ENCODE peak calls at places on chromosomes 12 and 14, in eight cellular contexts. V, O, H, C, I, L, P and F are unnamed samples.

GRCh38 chr12:70150230-70150629 is 93.0 kb upstream of the CNOT2 start:
- DNase-seq in V (no peak), O (no peak), H (no peak), C (no peak), I (no peak), L (no peak), P (no peak), F (no peak)

GRCh38 chr12:33192226-33192625 is 247.4 kb downstream of the SYT10 start:
- DNase-seq in V (no peak), O (no peak), H (no peak), C (no peak), I (no peak), L (no peak), P (no peak), F (no peak)

GRCh38 chr12:58310368-58310767 is 369.0 kb downstream of the ATP23 start:
- DNase-seq in V (peak; percentile 78), O (no peak), H (no peak), C (peak; percentile 75), I (no peak), L (no peak), P (no peak), F (no peak)

GRCh38 chr12:79688376-79689040 is 2.3 kb downstream of the PAWR start:
- DNase-seq in V (no peak), O (no peak), H (no peak), C (no peak), I (no peak), L (no peak), P (no peak), F (no peak)

GRCh38 chr12:24599737-24600136 is 349.2 kb downstream of the BCAT1 start:
- DNase-seq in V (no peak), O (no peak), H (no peak), C (no peak), I (no peak), L (no peak), P (no peak), F (no peak)

GRCh38 chr12:89225401-89225800 is 126.9 kb downstream of the DUSP6 start:
- DNase-seq in V (peak; percentile 78), O (no peak), H (peak; percentile 78), C (peak; percentile 75), I (no peak), L (peak; percentile 71), P (no peak), F (no peak)

GRCh38 chr12:113684053-113684907 is 212.6 kb upstream of the LHX5 start:
- DNase-seq in V (peak; percentile 33), O (peak; percentile 61), H (no peak), C (peak; percentile 9), I (no peak), L (no peak), P (no peak), F (no peak)

GRCh38 chr12:14399871-14400270 is 34.4 kb downstream of the ATF7IP start:
- DNase-seq in V (peak; percentile 63), O (no peak), H (no peak), C (peak; percentile 82), I (no peak), L (no peak), P (no peak), F (no peak)

GRCh38 chr12:32397703-32398102 is 1.7 kb upstream of the FGD4 start:
- DNase-seq in V (no peak), O (no peak), H (no peak), C (no peak), I (no peak), L (no peak), P (no peak), F (no peak)

GRCh38 chr12:122406701-122407154 is 15.7 kb downstream of the CLIP1 start:
- DNase-seq in V (peak; percentile 78), O (no peak), H (no peak), C (no peak), I (no peak), L (no peak), P (no peak), F (no peak)

GRCh38 chr14:85590784-85591183 is 60.8 kb downstream of the FLRT2 start:
- DNase-seq in V (peak; percentile 55), O (no peak), H (no peak), C (peak; percentile 76), I (no peak), L (no peak), P (no peak), F (no peak)

GRCh38 chr14:37091651-37092050 is 80.8 kb downstream of the SLC25A21 start:
- DNase-seq in V (peak; percentile 23), O (no peak), H (no peak), C (peak; percentile 40), I (no peak), L (no peak), P (no peak), F (no peak)

GRCh38 chr12:53098982-53099651 is 1.6 kb downstream of the IGFBP6 start:
- DNase-seq in V (peak; percentile 95), O (peak; percentile 90), H (peak; percentile 87), C (peak; percentile 93), I (peak; percentile 91), L (peak; percentile 96), P (peak; percentile 67), F (peak; percentile 90)

GRCh38 chr12:53096761-53097160 is 706 bp upstream of the IGFBP6 start:
- DNase-seq in V (no peak), O (no peak), H (no peak), C (no peak), I (no peak), L (no peak), P (no peak), F (peak; percentile 19)

GRCh38 chr12:53097564-53098353 is at the start of gene IGFBP6:
- DNase-seq in V (peak; percentile 34), O (peak; percentile 91), H (peak; percentile 54), C (peak; percentile 34), I (peak; percentile 74), L (peak; percentile 93), P (no peak), F (peak; percentile 62)

GRCh38 chr12:53097207-53097563 is 282 bp upstream of the IGFBP6 start:
- DNase-seq in V (peak; percentile 35), O (peak; percentile 63), H (no peak), C (peak; percentile 39), I (peak; percentile 60), L (no peak), P (no peak), F (no peak)

GRCh38 chr12:53098354-53098981 is 1.0 kb downstream of the IGFBP6 start:
- DNase-seq in V (peak; percentile 82), O (no peak), H (peak; percentile 35), C (peak; percentile 71), I (no peak), L (no peak), P (no peak), F (peak; percentile 34)
- H3K4me1 ChIP-seq in V (peaks cover 32% of the 10 kb centered on the region), O (peaks cover 21% of the 10 kb centered on the region), H (peaks cover 45% of the 10 kb centered on the region), C (peaks cover 31% of the 10 kb centered on the region), I (peaks cover 31% of the 10 kb centered on the region), L (peaks cover 61% of the 10 kb centered on the region), P (peaks cover 23% of the 10 kb centered on the region), F (peaks cover 18% of the 10 kb centered on the region)

GRCh38 chr12:47835831-47836155 is 16.1 kb upstream of the HDAC7 start:
- DNase-seq in V (no peak), O (no peak), H (no peak), C (no peak), I (no peak), L (peak; percentile 4), P (no peak), F (no peak)

GRCh38 chr12:47835017-47835830 is 15.5 kb upstream of the HDAC7 start:
- DNase-seq in V (no peak), O (no peak), H (no peak), C (no peak), I (no peak), L (peak; percentile 62), P (no peak), F (no peak)

GRCh38 chr12:47832263-47832933 is 12.7 kb upstream of the HDAC7 start:
- DNase-seq in V (no peak), O (no peak), H (peak; percentile 66), C (no peak), I (no peak), L (peak; percentile 79), P (no peak), F (no peak)

GRCh38 chr12:47833591-47834012 is 13.9 kb upstream of the HDAC7 start:
- DNase-seq in V (no peak), O (no peak), H (no peak), C (no peak), I (no peak), L (peak; percentile 74), P (no peak), F (no peak)

DNA sequence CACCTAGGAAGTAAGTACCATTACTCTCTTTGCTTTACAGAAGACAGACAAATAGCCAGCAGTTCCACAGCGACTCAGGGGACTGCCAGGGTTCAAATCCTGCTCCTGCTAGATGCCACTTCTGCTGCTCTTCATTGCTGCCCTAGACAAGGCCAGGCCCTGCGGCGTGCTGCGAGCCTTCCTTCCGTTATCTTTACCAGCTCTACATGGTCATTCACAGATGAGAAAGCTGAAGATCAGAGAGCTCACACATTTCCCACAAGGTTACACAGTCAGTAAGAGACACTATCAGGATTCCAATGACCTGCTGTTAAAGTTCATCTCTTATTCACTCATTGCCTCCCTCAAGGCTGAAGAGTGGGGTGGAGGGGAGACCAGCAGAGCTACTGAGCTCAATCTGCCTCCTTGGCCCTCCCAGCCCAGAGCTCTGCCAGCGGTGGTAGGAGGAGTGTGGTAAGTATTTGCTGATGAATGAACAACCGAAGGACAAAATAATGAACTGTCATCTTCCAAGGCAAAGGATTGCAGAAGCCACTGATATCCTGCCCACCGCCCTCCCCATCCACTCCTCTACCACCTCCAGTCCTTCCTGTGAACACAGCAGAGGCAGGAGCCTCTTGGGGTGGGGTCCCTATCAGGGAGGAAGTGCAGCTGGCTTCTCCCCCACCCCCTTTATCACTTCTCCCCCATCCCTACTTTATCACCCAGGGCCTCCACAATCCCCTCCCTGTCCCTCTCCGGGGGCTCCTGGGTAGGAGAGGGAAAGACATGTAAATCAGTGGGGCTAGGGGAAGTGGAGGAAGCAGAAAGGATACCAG is 14.7 kb upstream of the HDAC7 start:
- DNase-seq in V (no peak), O (no peak), H (no peak), C (no peak), I (no peak), L (peak; percentile 72), P (no peak), F (no peak)
- H3K4me1 ChIP-seq in V (peaks cover 9% of the 10 kb centered on the region), O (peaks cover 3% of the 10 kb centered on the region), H (peaks cover 80% of the 10 kb centered on the region), C (no peaks in the 10 kb centered on the region), I (peaks cover 13% of the 10 kb centered on the region), L (peaks cover 83% of the 10 kb centered on the region), P (peaks cover 1% of the 10 kb centered on the region), F (peaks cover 2% of the 10 kb centered on the region)

DNA sequence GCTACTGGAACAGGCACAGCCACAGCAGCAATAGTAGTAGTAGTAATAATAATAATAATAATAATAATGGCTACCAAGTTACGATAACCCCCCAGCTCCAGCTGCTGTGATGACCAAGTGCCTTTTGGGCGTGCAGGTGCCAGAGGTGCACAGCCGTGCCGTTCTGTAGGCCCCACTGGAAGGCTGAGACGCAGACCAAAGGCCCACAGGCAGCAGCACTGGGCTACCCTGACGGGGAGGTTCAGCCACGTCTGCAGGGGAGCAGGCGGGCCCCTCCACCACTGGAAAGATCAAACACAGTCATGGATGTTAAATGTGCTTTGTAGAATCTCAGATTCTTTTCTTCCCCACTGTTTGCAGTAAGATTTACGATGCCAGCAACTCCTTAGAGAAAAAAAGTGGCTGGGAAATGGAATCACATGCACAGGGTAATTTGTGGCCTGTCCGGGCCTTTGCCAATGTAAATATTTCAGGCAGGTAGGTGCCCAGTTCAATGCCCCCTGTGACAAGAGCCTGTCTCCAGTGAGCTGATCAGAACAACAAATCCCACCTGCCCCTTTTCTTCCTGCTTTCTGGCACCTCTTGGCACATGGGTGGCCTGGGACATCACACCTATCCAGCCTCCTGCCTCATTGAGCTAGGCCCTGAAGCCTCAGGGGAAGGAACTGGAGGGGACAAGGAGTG is 32.6 kb downstream of the CCDC85C start:
- DNase-seq in V (no peak), O (no peak), H (peak; percentile 18), C (no peak), I (no peak), L (no peak), P (no peak), F (peak; percentile 47)
- H3K4me1 ChIP-seq in V (peaks cover 50% of the 10 kb centered on the region), O (peaks cover 99% of the 10 kb centered on the region), H (no peaks in the 10 kb centered on the region), C (peaks cover 38% of the 10 kb centered on the region), I (peaks cover 50% of the 10 kb centered on the region), L (peaks cover 56% of the 10 kb centered on the region), P (peaks cover 43% of the 10 kb centered on the region), F (peaks cover 55% of the 10 kb centered on the region)

GRCh38 chr12:128076188-128076587 is 190.8 kb upstream of the TMEM132C start:
- DNase-seq in V (no peak), O (no peak), H (no peak), C (peak; percentile 96), I (no peak), L (no peak), P (no peak), F (peak; percentile 3)
- H3K4me1 ChIP-seq in V (no peaks in the 10 kb centered on the region), O (no peaks in the 10 kb centered on the region), H (no peaks in the 10 kb centered on the region), C (peaks cover 22% of the 10 kb centered on the region), I (no peaks in the 10 kb centered on the region), L (no peaks in the 10 kb centered on the region), P (no peaks in the 10 kb centered on the region), F (no peaks in the 10 kb centered on the region)